ENCODE peak calls at places on chromosomes 5 and 9, in eight cellular contexts. R is NCI-H345; N is GM13977; L is EL; W is activated T-cell treated with anti-CD3 and anti-CD28 coated beads for 24 hours; P is myocyte; C is naive thymus-derived CD8-positive, alpha-beta T cell; I is Kasumi-1. V is an unnamed sample.
A peak's percentile ranks its signal among the peaks of the same experiment; 100 is the strongest.

GRCh38 chr9:16000826-16001225 is 448.0 kb downstream of the CCDC171 start:
- DNase-seq in R (no peak), N (no peak), L (no peak), W (no peak), P (no peak), C (no peak), I (no peak), V (no peak)

GRCh38 chr5:170159101-170159698 is 53.5 kb downstream of the FOXI1 start:
- DNase-seq in R (no peak), N (no peak), L (peak; percentile 94), W (no peak), P (no peak), C (no peak), I (no peak), V (no peak)

GRCh38 chr5:145975361-145976066 is 39.1 kb downstream of the SH3RF2 start:
- DNase-seq in R (peak; percentile 23), N (no peak), L (peak; percentile 96), W (no peak), P (peak; percentile 53), C (no peak), I (no peak), V (no peak)

GRCh38 chr5:122306461-122306860 is 5.6 kb upstream of the SNCAIP start:
- DNase-seq in R (no peak), N (no peak), L (no peak), W (no peak), P (no peak), C (no peak), I (no peak), V (no peak)

GRCh38 chr9:91408475-91408874 is 15.2 kb downstream of the NFIL3 start:
- DNase-seq in R (no peak), N (no peak), L (peak; percentile 38), W (no peak), P (no peak), C (no peak), I (no peak), V (no peak)

GRCh38 chr5:62184444-62184843 is 121.6 kb upstream of the KIF2A start:
- DNase-seq in R (no peak), N (no peak), L (no peak), W (no peak), P (no peak), C (no peak), I (no peak), V (no peak)

GRCh38 chr5:80884851-80885697 is 75.1 kb upstream of the RASGRF2 start:
- DNase-seq in R (no peak), N (no peak), L (peak; percentile 22), W (no peak), P (no peak), C (no peak), I (no peak), V (no peak)

GRCh38 chr5:52709171-52709925 is 78.4 kb upstream of the ITGA1 start:
- DNase-seq in R (no peak), N (peak; percentile 16), L (peak; percentile 62), W (no peak), P (peak; percentile 53), C (no peak), I (no peak), V (peak; percentile 11)

GRCh38 chr5:154444559-154445421 is 1.0 kb upstream of the SAP30L start:
- DNase-seq in R (no peak), N (peak; percentile 47), L (peak; percentile 33), W (no peak), P (peak; percentile 9), C (no peak), I (peak; percentile 25), V (peak; percentile 29)

GRCh38 chr9:132973713-132974112 is 4.8 kb upstream of the GFI1B start:
- DNase-seq in R (no peak), N (no peak), L (peak; percentile 40), W (no peak), P (no peak), C (no peak), I (no peak), V (peak; percentile 3)

GRCh38 chr9:76729980-76730737 is 34.1 kb upstream of the PCA3 start:
- DNase-seq in R (peak; percentile 92), N (no peak), L (no peak), W (no peak), P (no peak), C (no peak), I (no peak), V (no peak)

GRCh38 chr5:16666140-16666860 is 49.5 kb upstream of the RETREG1 start:
- DNase-seq in R (no peak), N (no peak), L (no peak), W (no peak), P (no peak), C (no peak), I (no peak), V (no peak)

GRCh38 chr5:165497707-165498106 is 1992.3 kb downstream of the MAT2B start:
- DNase-seq in R (no peak), N (peak; percentile 8), L (no peak), W (no peak), P (no peak), C (no peak), I (peak; percentile 35), V (no peak)

GRCh38 chr5:14399054-14399657 is 182.4 kb upstream of the OTULINL start:
- DNase-seq in R (peak; percentile 54), N (peak; percentile 55), L (peak; percentile 74), W (no peak), P (peak; percentile 76), C (peak; percentile 67), I (peak; percentile 56), V (peak; percentile 16)

V was measured in AML-193.